ENCODE peak calls at places on chromosomes 12 and 14, in ten cellular contexts. V is stimulated activated CD4-positive, alpha-beta T cell treated with anti-CD3 and anti-CD28 coated beads, Interleukin-15, amount 100 ng/mL, for 1 hour; H is effector memory CD4-positive, alpha-beta T cell; U is aorta; P is Kasumi-1; W is LoVo; J is activated CD4-positive, alpha-beta T cell treated with anti-CD3 and anti-CD28 coated beads, Interleukin-2, amount 10 ng/mL, durations not matched to agents 7 days and 5 days; I is mesenchymal stem cell; M is adrenal gland; L is activated T-cell treated with anti-CD3 and anti-CD28 coated beads, Interleukin-2, amount 50 U/mL, for 48 hours. S is an unnamed sample.

GRCh38 chr14:71362920-71363584 is 455.8 kb downstream of the PCNX1 start:
- DNase-seq in V (no peak), H (no peak), U (no peak), P (no peak), W (no peak), J (no peak), I (peak; percentile 15), M (peak; percentile 27), L (no peak), S (no peak)

GRCh38 chr12:14256555-14257169 is 108.8 kb upstream of the ATF7IP start:
- DNase-seq in V (peak; percentile 43), H (peak; percentile 46), U (peak; percentile 89), P (peak; percentile 69), W (peak; percentile 76), J (peak; percentile 80), I (peak; percentile 81), M (peak; percentile 90), L (peak; percentile 79), S (peak; percentile 47)

GRCh38 chr12:22733756-22734155 is 108.8 kb downstream of the ETNK1 start:
- DNase-seq in V (no peak), H (no peak), U (no peak), P (no peak), W (no peak), J (no peak), I (no peak), M (no peak), L (no peak), S (no peak)

GRCh38 chr12:131940121-131940520 is 9.6 kb upstream of the EP400 start:
- DNase-seq in V (no peak), H (no peak), U (no peak), P (no peak), W (no peak), J (no peak), I (no peak), M (no peak), L (no peak), S (no peak)

GRCh38 chr12:121333747-121334146 is 18.5 kb downstream of the ANAPC5 start:
- DNase-seq in V (no peak), H (no peak), U (no peak), P (no peak), W (no peak), J (no peak), I (no peak), M (no peak), L (no peak), S (no peak)

GRCh38 chr12:68794653-68795253 is 13.2 kb upstream of the MDM2 start:
- DNase-seq in V (no peak), H (no peak), U (no peak), P (no peak), W (no peak), J (no peak), I (peak; percentile 44), M (no peak), L (no peak), S (no peak)

GRCh38 chr12:107027304-107028053 is 40.5 kb upstream of the MTERF2 start:
- DNase-seq in V (no peak), H (no peak), U (no peak), P (no peak), W (peak; percentile 59), J (no peak), I (peak; percentile 98), M (peak; percentile 36), L (no peak), S (no peak)

GRCh38 chr14:73815849-73816816 is 35.5 kb upstream of the PTGR2 start:
- DNase-seq in V (no peak), H (no peak), U (no peak), P (no peak), W (no peak), J (no peak), I (peak; percentile 18), M (peak; percentile 63), L (no peak), S (no peak)

GRCh38 chr14:24629521-24629920 is 4.5 kb downstream of the GZMB start:
- DNase-seq in V (no peak), H (no peak), U (no peak), P (no peak), W (no peak), J (no peak), I (no peak), M (no peak), L (no peak), S (no peak)

GRCh38 chr14:24418492-24418873 is 11.0 kb downstream of the CBLN3 start:
- DNase-seq in V (no peak), H (no peak), U (no peak), P (no peak), W (no peak), J (no peak), I (no peak), M (peak; percentile 87), L (no peak), S (no peak)

GRCh38 chr12:58888131-58888783 is 32.0 kb downstream of the LRIG3 start:
- DNase-seq in V (no peak), H (no peak), U (no peak), P (no peak), W (no peak), J (no peak), I (no peak), M (peak; percentile 14), L (no peak), S (no peak)

GRCh38 chr12:119055977-119056376 is 74.6 kb downstream of the SRRM4 start:
- DNase-seq in V (no peak), H (no peak), U (no peak), P (no peak), W (no peak), J (no peak), I (no peak), M (no peak), L (no peak), S (no peak)

GRCh38 chr14:53432378-53432802 is 279.3 kb upstream of the DDHD1 start:
- DNase-seq in V (no peak), H (no peak), U (no peak), P (peak; percentile 82), W (peak; percentile 58), J (peak; percentile 9), I (peak; percentile 51), M (peak; percentile 24), L (no peak), S (no peak)

GRCh38 chr12:873954-874353 is 75.5 kb downstream of the RAD52 start:
- DNase-seq in V (no peak), H (no peak), U (no peak), P (no peak), W (no peak), J (no peak), I (peak; percentile 20), M (peak; percentile 77), L (no peak), S (no peak)

GRCh38 chr12:63362801-63363200 is 211.8 kb upstream of the AVPR1A start:
- DNase-seq in V (no peak), H (no peak), U (no peak), P (no peak), W (no peak), J (no peak), I (no peak), M (no peak), L (no peak), S (no peak)

GRCh38 chr12:115303751-115304309 is 619.9 kb upstream of the TBX3 start:
- DNase-seq in V (no peak), H (no peak), U (no peak), P (no peak), W (no peak), J (no peak), I (peak; percentile 65), M (peak; percentile 52), L (no peak), S (no peak)

GRCh38 chr14:93231129-93231979 is 24.3 kb downstream of the UBR7 start:
- DNase-seq in V (no peak), H (no peak), U (peak; percentile 78), P (no peak), W (no peak), J (no peak), I (no peak), M (peak; percentile 26), L (peak; percentile 28), S (no peak)

GRCh38 chr12:116528498-116528897 is 30.7 kb upstream of the MAP1LC3B2 start:
- DNase-seq in V (no peak), H (no peak), U (no peak), P (no peak), W (no peak), J (no peak), I (peak; percentile 40), M (no peak), L (no peak), S (no peak)

GRCh38 chr12:120539303-120539702 is 5.1 kb downstream of the RNF10 start:
- DNase-seq in V (no peak), H (no peak), U (no peak), P (no peak), W (no peak), J (no peak), I (peak; percentile 28), M (no peak), L (no peak), S (no peak)

GRCh38 chr12:27198036-27198435 is 46.0 kb upstream of the STK38L start:
- DNase-seq in V (no peak), H (no peak), U (peak; percentile 90), P (no peak), W (no peak), J (no peak), I (peak; percentile 58), M (no peak), L (no peak), S (no peak)

GRCh38 chr14:22471545-22472121 is 117.4 kb downstream of the DAD1 start:
- DNase-seq in V (no peak), H (no peak), U (no peak), P (peak; percentile 29), W (no peak), J (no peak), I (peak; percentile 51), M (peak; percentile 54), L (no peak), S (no peak)

GRCh38 chr14:98408713-98409112 is 863.3 kb downstream of the BCL11B start:
- DNase-seq in V (no peak), H (no peak), U (no peak), P (no peak), W (no peak), J (peak; percentile 11), I (no peak), M (no peak), L (peak; percentile 27), S (no peak)

GRCh38 chr12:122052285-122052684 is 26.3 kb upstream of the MLXIP start:
- DNase-seq in V (no peak), H (no peak), U (no peak), P (no peak), W (no peak), J (no peak), I (no peak), M (no peak), L (no peak), S (no peak)

GRCh38 chr14:71235865-71236264 is 328.6 kb downstream of the PCNX1 start:
- DNase-seq in V (no peak), H (no peak), U (no peak), P (no peak), W (no peak), J (no peak), I (no peak), M (peak; percentile 72), L (no peak), S (no peak)

GRCh38 chr12:88242161-88242925 is 100.2 kb downstream of the TMTC3 start:
- DNase-seq in V (no peak), H (no peak), U (no peak), P (no peak), W (peak; percentile 73), J (no peak), I (peak; percentile 90), M (peak; percentile 47), L (no peak), S (no peak)

GRCh38 chr12:57210926-57211700 is 5.5 kb upstream of the NXPH4 start:
- DNase-seq in V (no peak), H (no peak), U (no peak), P (no peak), W (no peak), J (no peak), I (no peak), M (no peak), L (no peak), S (no peak)

GRCh38 chr14:99854831-99855230 is 61.6 kb downstream of the EML1 start:
- DNase-seq in V (no peak), H (no peak), U (no peak), P (peak; percentile 44), W (no peak), J (no peak), I (no peak), M (no peak), L (no peak), S (no peak)

GRCh38 chr12:31749024-31749704 is 20.3 kb upstream of the AMN1 start:
- DNase-seq in V (no peak), H (peak; percentile 23), U (no peak), P (peak; percentile 93), W (peak; percentile 100), J (peak; percentile 68), I (peak; percentile 95), M (peak; percentile 83), L (peak; percentile 63), S (no peak)

S was measured in T-helper 17 cell.